ENCODE peak calls at places on chromosomes 4 and X, in five cellular contexts. I is NCI-H1417, D is GM20000, T is lower leg skin, C is GM23248. E is an unnamed sample.
A peak's percentile ranks its signal among the peaks of the same experiment; 100 is the strongest.

GRCh38 chr4:83503974-83504373 is 19.1 kb upstream of the ABRAXAS1 start:
- DNase-seq in C (no peak), T (no peak), I (no peak), D (no peak), E (no peak)

GRCh38 chrX:96713303-96713702 is 28.7 kb downstream of the DIAPH2 start:
- DNase-seq in T (no peak), C (no peak), I (no peak), D (no peak), E (no peak)

GRCh38 chrX:42096262-42096939 is 173.0 kb upstream of the CASK start:
- DNase-seq in D (no peak), T (no peak), I (no peak), C (peak; percentile 85), E (no peak)

GRCh38 chr4:60315586-60315985 is 884.5 kb upstream of the ADGRL3 start:
- DNase-seq in I (no peak), C (no peak), T (no peak), D (no peak), E (no peak)

GRCh38 chr4:18777190-18777589 is 755.6 kb upstream of the LCORL start:
- DNase-seq in I (no peak), T (no peak), D (no peak), C (no peak), E (no peak)

GRCh38 chr4:104408893-104409292 is 85.8 kb downstream of the CXXC4 start:
- DNase-seq in I (no peak), D (no peak), C (no peak), T (no peak), E (no peak)

GRCh38 chr4:188372856-188373255 is 233.6 kb downstream of the TRIML1 start:
- DNase-seq in C (no peak), I (no peak), D (no peak), T (no peak), E (peak; percentile 25)

GRCh38 chr4:22237155-22237751 is 278.6 kb downstream of the ADGRA3 start:
- DNase-seq in I (peak; percentile 6), T (no peak), D (no peak), C (peak; percentile 12), E (peak; percentile 7)

GRCh38 chr4:8079916-8080753 is 78.5 kb downstream of the ABLIM2 start:
- DNase-seq in D (no peak), C (no peak), I (no peak), T (no peak), E (no peak)

GRCh38 chr4:150817017-150817416 is 198.1 kb downstream of the LRBA start:
- DNase-seq in I (no peak), C (no peak), T (no peak), D (no peak), E (no peak)

GRCh38 chr4:147916351-147916750 is 184.5 kb downstream of the ARHGAP10 start:
- DNase-seq in I (no peak), T (no peak), C (peak; percentile 44), D (no peak), E (no peak)

GRCh38 chr4:22019676-22020075 is 71.1 kb upstream of the KCNIP4 start:
- DNase-seq in C (peak; percentile 80), T (no peak), I (no peak), D (no peak), E (no peak)

GRCh38 chrX:103398321-103398937 is 22.1 kb downstream of the BEX3 start:
- DNase-seq in I (no peak), C (peak; percentile 88), T (no peak), D (no peak), E (no peak)

GRCh38 chr4:125011646-125012045 is 299.1 kb upstream of the ANKRD50 start:
- DNase-seq in I (no peak), D (no peak), C (peak; percentile 10), T (no peak), E (no peak)

GRCh38 chrX:49053223-49054072 is 5.4 kb upstream of the CCDC120 start:
- DNase-seq in I (peak; percentile 82), C (peak; percentile 63), T (no peak), D (peak; percentile 74), E (peak; percentile 75)

GRCh38 chr4:39494354-39494753 is 32.9 kb downstream of the UGDH start:
- DNase-seq in I (no peak), D (no peak), T (no peak), C (no peak), E (no peak)

GRCh38 chr4:189988892-189989431 is 38.1 kb downstream of the FRG2 start:
- DNase-seq in I (no peak), T (no peak), D (peak; percentile 31), C (no peak), E (no peak)

GRCh38 chr4:80253510-80253909 is 13.0 kb upstream of the FGF5 start:
- DNase-seq in C (no peak), I (no peak), D (no peak), T (no peak), E (no peak)

GRCh38 chr4:68738036-68738435 is 67.6 kb upstream of the UGT2B15 start:
- DNase-seq in C (no peak), T (no peak), D (no peak), I (no peak), E (no peak)

GRCh38 chr4:3077796-3078195 is 3.3 kb downstream of the HTT start:
- DNase-seq in C (no peak), I (no peak), T (peak; percentile 29), D (peak; percentile 63), E (no peak)

GRCh38 chr4:68271851-68272756 is 26.6 kb upstream of the TMPRSS11B start:
- DNase-seq in D (peak; percentile 43), C (peak; percentile 71), T (no peak), I (peak; percentile 7), E (peak; percentile 4)

GRCh38 chr4:152166567-152166966 is 369.3 kb downstream of the FBXW7 start:
- DNase-seq in C (peak; percentile 35), I (no peak), T (no peak), D (no peak), E (no peak)

GRCh38 chrX:97389761-97390192 is 506.1 kb downstream of the RPA4 start:
- DNase-seq in C (peak; percentile 71), T (no peak), I (no peak), D (no peak), E (no peak)

GRCh38 chr4:48891028-48891619 is 15.4 kb downstream of the OCIAD2 start:
- DNase-seq in C (no peak), T (no peak), I (no peak), D (no peak), E (no peak)

GRCh38 chr4:109816894-109817293 is 1.3 kb downstream of the GAR1 start:
- DNase-seq in I (no peak), C (peak; percentile 23), T (no peak), D (no peak), E (no peak)

GRCh38 chr4:76434901-76435688 is at the start of gene SHROOM3:
- DNase-seq in I (no peak), T (no peak), C (peak; percentile 54), D (no peak), E (no peak)

GRCh38 chrX:69158166-69159040 is 6.8 kb downstream of the PJA1 start:
- DNase-seq in T (peak; percentile 83), D (peak; percentile 49), I (peak; percentile 50), C (peak; percentile 72), E (peak; percentile 70)

GRCh38 chrX:27746516-27746915 is 61.3 kb upstream of the MAGEB10 start:
- DNase-seq in D (no peak), I (no peak), C (no peak), T (no peak), E (no peak)

E was measured in COR-L47.